ENCODE peak calls at places on chromosomes 4 and X, in ten cellular contexts. F, E, A, T, X, P, L, R, M and B are unnamed samples. For H3K4me1, the result is how much of the 10 kb centered on the place peaks cover.

GRCh38 chrX:41634284-41634683 is 54.5 kb upstream of the GPR34 start:
- DNase-seq in F (no peak), E (no peak), A (no peak), T (no peak), X (no peak), P (no peak), L (peak), R (no peak), M (no peak), B (no peak)

GRCh38 chr4:53694666-53695065 is 103.4 kb upstream of the LNX1 start:
- DNase-seq in F (no peak), E (no peak), A (peak), T (no peak), X (no peak), P (no peak), L (no peak), R (no peak), M (no peak), B (no peak)

GRCh38 chrX:124293810-124294209 is 38.6 kb upstream of the TEX13D start:
- DNase-seq in F (no peak), E (no peak), A (no peak), T (no peak), X (no peak), P (no peak), L (no peak), R (no peak), M (peak), B (no peak)

GRCh38 chr4:146654648-146654975 is 15.9 kb downstream of the POU4F2 start:
- DNase-seq in F (no peak), E (no peak), A (no peak), T (no peak), X (no peak), P (no peak), L (no peak), R (no peak), M (no peak), B (no peak)

GRCh38 chrX:48475295-48475694 is 704 bp upstream of the FTSJ1 start:
- DNase-seq in F (no peak), E (no peak), A (no peak), T (peak), X (peak), P (no peak), L (peak), R (no peak), M (no peak), B (no peak)

GRCh38 chr4:166594326-166594946 is 639.9 kb downstream of the SPOCK3 start:
- DNase-seq in F (peak), E (peak), A (peak), T (peak), X (peak), P (no peak), L (peak), R (no peak), M (peak), B (peak)

GRCh38 chr4:79044260-79044659 is 105.0 kb upstream of the PAQR3 start:
- DNase-seq in F (no peak), E (no peak), A (no peak), T (no peak), X (no peak), P (no peak), L (no peak), R (no peak), M (no peak), B (no peak)

GRCh38 chr4:179719766-179720470 is 2277.7 kb upstream of the AGA start:
- DNase-seq in F (no peak), E (no peak), A (no peak), T (no peak), X (no peak), P (no peak), L (no peak), R (no peak), M (no peak), B (no peak)

GRCh38 chrX:19599253-19599652 is 83.9 kb upstream of the MAP3K15 start:
- DNase-seq in F (no peak), E (no peak), A (no peak), T (no peak), X (no peak), P (no peak), L (no peak), R (no peak), M (no peak), B (no peak)

GRCh38 chrX:118562574-118563164 is 67.1 kb downstream of the DOCK11 start:
- DNase-seq in F (no peak), E (no peak), A (no peak), T (no peak), X (no peak), P (no peak), L (no peak), R (no peak), M (no peak), B (no peak)

GRCh38 chr4:38856524-38857337 is at the start of gene TLR6:
- DNase-seq in F (peak), E (peak), A (peak), T (peak), X (peak), P (peak), L (peak), R (no peak), M (peak), B (peak)

GRCh38 chr4:1984406-1985191 is 24.2 kb downstream of the NELFA start:
- DNase-seq in F (no peak), E (no peak), A (no peak), T (no peak), X (no peak), P (no peak), L (no peak), R (no peak), M (no peak), B (no peak)

GRCh38 chrX:39427492-39428289 is 626.4 kb downstream of the MID1IP1 start:
- DNase-seq in F (no peak), E (no peak), A (peak), T (no peak), X (no peak), P (no peak), L (no peak), R (no peak), M (peak), B (peak)

GRCh38 chr4:13700196-13701140 is 72.9 kb upstream of the BOD1L1 start:
- DNase-seq in F (no peak), E (no peak), A (peak), T (no peak), X (peak), P (no peak), L (no peak), R (no peak), M (peak), B (no peak)

GRCh38 chr4:574346-575161 is 1.5 kb downstream of the TMEM271 start:
- DNase-seq in F (no peak), E (no peak), A (no peak), T (no peak), X (no peak), P (no peak), L (no peak), R (no peak), M (no peak), B (no peak)

GRCh38 chr4:125316781-125317525 is 2.2 kb downstream of the FAT4 start:
- DNase-seq in F (peak), E (peak), A (peak), T (no peak), X (no peak), P (no peak), L (no peak), R (peak), M (no peak), B (peak)

GRCh38 chrX:40008841-40009461 is 88.8 kb downstream of the BCOR start:
- DNase-seq in F (no peak), E (peak), A (peak), T (no peak), X (no peak), P (no peak), L (peak), R (peak), M (no peak), B (peak)

GRCh38 chr4:104490096-104490769 is 4.5 kb downstream of the CXXC4 start:
- DNase-seq in F (no peak), E (peak), A (no peak), T (no peak), X (peak), P (no peak), L (peak), R (no peak), M (no peak), B (no peak)

GRCh38 chrX:71128166-71128833 is 9.9 kb downstream of the MED12 start:
- DNase-seq in F (no peak), E (no peak), A (peak), T (no peak), X (no peak), P (no peak), L (no peak), R (no peak), M (no peak), B (no peak)

GRCh38 chr4:17510582-17510981 is 1.3 kb downstream of the QDPR start:
- DNase-seq in F (no peak), E (no peak), A (no peak), T (no peak), X (no peak), P (no peak), L (no peak), R (no peak), M (no peak), B (no peak)

GRCh38 chr4:174260099-174260498 is 23.4 kb downstream of the FBXO8 start:
- DNase-seq in F (no peak), E (no peak), A (peak), T (no peak), X (peak), P (no peak), L (no peak), R (no peak), M (no peak), B (peak)

GRCh38 chrX:149818652-149819051 is 36.9 kb downstream of the MAGEA9 start:
- DNase-seq in F (no peak), E (no peak), A (no peak), T (no peak), X (no peak), P (no peak), L (no peak), R (no peak), M (no peak), B (no peak)

GRCh38 chr4:169492436-169493163 is 119.8 kb downstream of the NEK1 start:
- DNase-seq in F (peak), E (peak), A (peak), T (peak), X (peak), P (no peak), L (peak), R (no peak), M (peak), B (peak)

GRCh38 chr4:123813901-123814300 is 417.3 kb downstream of the SPRY1 start:
- DNase-seq in F (no peak), E (no peak), A (no peak), T (no peak), X (no peak), P (no peak), L (no peak), R (no peak), M (no peak), B (no peak)

GRCh38 chr4:108141213-108142045 is 27.3 kb downstream of the LEF1 start:
- DNase-seq in F (no peak), E (no peak), A (no peak), T (no peak), X (no peak), P (no peak), L (no peak), R (no peak), M (no peak), B (no peak)

GRCh38 chr4:17335371-17335770 is 176.5 kb downstream of the QDPR start:
- DNase-seq in F (no peak), E (no peak), A (no peak), T (no peak), X (no peak), P (peak), L (no peak), R (no peak), M (no peak), B (no peak)

GRCh38 chr4:154314248-154314647 is 177.4 kb downstream of the DCHS2 start:
- DNase-seq in F (no peak), E (no peak), A (peak), T (no peak), X (peak), P (no peak), L (no peak), R (no peak), M (peak), B (peak)

GRCh38 chr4:123623611-123624010 is 227.0 kb downstream of the SPRY1 start:
- DNase-seq in F (no peak), E (no peak), A (no peak), T (no peak), X (no peak), P (no peak), L (no peak), R (no peak), M (no peak), B (no peak)

GRCh38 chr4:128974203-128974602 is 119.1 kb downstream of the SCLT1 start:
- DNase-seq in F (no peak), E (no peak), A (no peak), T (no peak), X (no peak), P (no peak), L (no peak), R (no peak), M (no peak), B (no peak)

DNA sequence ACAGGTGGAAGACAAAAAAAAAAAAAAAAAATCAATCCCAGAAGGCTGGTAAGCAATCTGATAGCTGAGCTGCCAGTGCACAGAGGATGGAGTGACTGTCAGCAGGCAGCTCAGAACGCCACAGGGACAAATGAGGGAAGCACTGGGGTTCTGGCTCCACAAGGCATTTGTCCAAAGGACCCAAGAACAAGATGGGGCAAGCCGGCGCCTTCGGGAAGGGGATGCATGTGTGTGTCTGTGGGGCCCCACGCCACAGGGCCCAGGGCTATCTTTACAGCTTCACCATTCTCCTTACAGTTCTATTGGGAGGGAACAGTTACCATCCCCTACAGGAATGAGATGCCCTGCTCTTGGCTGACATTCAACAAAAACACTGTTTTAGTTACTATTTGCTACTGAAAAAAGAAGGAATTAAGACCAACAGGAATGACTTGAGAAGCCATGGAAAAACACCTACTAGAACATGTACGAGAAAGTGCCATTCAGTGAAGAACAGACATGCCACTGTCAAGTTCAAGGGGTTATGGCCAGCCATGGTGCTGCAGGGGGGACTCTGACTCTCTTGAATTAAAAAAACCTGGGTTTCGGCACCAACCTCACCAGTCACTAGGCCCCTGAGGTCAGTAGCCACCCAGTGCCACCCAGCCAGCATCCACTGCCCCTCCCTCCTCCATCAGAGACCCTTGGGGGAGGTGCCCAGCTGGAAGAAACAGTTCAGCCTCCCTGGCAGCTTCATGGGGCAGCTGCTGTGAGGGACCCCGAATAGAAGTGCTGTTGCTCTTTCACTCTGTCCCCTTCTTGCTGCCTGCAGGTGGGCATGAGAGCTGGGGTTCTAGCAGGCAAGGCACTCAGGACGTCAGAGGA is 18.5 kb downstream of the WDR1 start:
- DNase-seq in F (no peak), E (no peak), A (peak), T (no peak), X (no peak), P (no peak), L (no peak), R (no peak), M (no peak), B (no peak)
- H3K4me1 ChIP-seq in F (under half), E (under half), A (half or more), T (under half), X (under half), P (half or more), L (under half), R (under half), M (under half), B (under half)

GRCh38 chr4:86840858-86841257 is 8.3 kb downstream of the SLC10A6 start:
- DNase-seq in F (no peak), E (no peak), A (peak), T (no peak), X (no peak), P (no peak), L (no peak), R (no peak), M (no peak), B (no peak)
- H3K4me1 ChIP-seq in F (under half), E (under half), A (under half), T (under half), X (under half), P (under half), L (under half), R (under half), M (under half), B (under half)

GRCh38 chr4:121113680-121114079 is 41.3 kb upstream of the NDNF start:
- DNase-seq in F (no peak), E (no peak), A (no peak), T (no peak), X (no peak), P (no peak), L (no peak), R (no peak), M (no peak), B (no peak)
- H3K4me1 ChIP-seq in F (under half), E (under half), A (under half), T (under half), X (under half), P (under half), L (under half), R (under half), M (under half), B (under half)

GRCh38 chr4:94483895-94484294 is 32.2 kb downstream of the PDLIM5 start:
- DNase-seq in F (no peak), E (no peak), A (no peak), T (no peak), X (peak), P (no peak), L (no peak), R (no peak), M (no peak), B (no peak)
- H3K4me1 ChIP-seq in F (under half), E (under half), A (under half), T (under half), X (under half), P (under half), L (under half), R (under half), M (under half), B (under half)

DNA sequence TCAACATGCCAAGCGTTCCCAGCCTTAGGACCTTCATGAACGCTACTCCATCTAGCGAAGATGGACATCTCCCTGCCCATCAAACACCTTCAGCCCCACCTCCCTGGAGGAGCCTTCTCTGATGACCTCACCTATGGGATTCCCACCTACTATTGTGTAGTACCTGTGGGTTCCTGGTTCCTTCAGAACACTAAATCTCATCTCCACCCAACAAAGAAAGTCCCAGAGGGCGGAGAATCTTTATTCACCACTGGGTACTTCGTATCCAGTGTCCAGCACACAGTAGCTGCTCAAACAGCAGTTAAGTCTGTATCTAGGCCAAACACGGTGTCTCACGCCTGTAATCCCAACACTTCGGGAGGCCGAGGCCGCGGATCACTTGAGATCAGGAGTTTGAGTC is 10.1 kb downstream of the RBM47 start:
- DNase-seq in F (no peak), E (no peak), A (no peak), T (no peak), X (no peak), P (no peak), L (no peak), R (no peak), M (no peak), B (no peak)
- H3K4me1 ChIP-seq in F (under half), E (under half), A (under half), T (under half), X (under half), P (under half), L (under half), R (under half), M (under half), B (under half)

DNA sequence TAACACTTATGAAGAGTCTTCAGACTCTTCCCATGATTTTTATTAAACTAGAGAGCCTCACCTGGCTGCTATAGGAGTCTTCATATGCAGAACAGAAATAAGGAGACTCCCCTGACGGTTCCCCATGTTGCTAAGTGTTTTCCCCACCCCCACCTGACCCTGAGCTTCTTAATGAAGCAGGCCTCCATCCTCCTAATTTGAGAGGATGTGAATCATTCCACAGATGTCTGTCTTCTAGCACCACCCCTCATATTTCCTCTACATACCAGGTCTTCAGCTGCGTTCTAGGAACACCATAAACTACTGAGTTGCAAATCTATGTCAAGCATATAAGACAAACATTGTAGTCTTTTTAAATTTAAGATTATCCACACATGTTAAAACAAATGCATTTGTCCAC is 36.9 kb downstream of the RP2 start:
- DNase-seq in F (no peak), E (no peak), A (no peak), T (no peak), X (no peak), P (no peak), L (no peak), R (no peak), M (no peak), B (no peak)
- H3K4me1 ChIP-seq in F (under half), E (under half), A (under half), T (under half), X (under half), P (under half), L (under half), R (under half), M (under half), B (under half)

DNA sequence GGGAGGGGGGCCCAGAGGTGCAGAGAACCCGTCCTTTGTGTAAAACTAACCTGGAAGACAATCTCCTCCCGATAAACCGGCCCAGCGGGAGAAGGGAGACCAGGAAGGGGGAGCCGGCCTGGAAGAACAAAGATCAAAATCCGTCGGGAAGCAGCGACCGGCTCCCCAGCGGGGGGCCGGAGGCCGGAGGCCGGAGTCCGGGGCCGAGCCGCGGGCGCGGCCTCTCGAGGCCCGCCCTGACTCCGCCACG is 552 bp downstream of the ZDHHC9 start:
- DNase-seq in F (no peak), E (peak), A (no peak), T (no peak), X (no peak), P (no peak), L (no peak), R (no peak), M (no peak), B (peak)
- H3K4me1 ChIP-seq in F (under half), E (under half), A (under half), T (under half), X (under half), P (under half), L (under half), R (under half), M (under half), B (under half)

GRCh38 chr4:147830102-147830463 is 98.2 kb downstream of the ARHGAP10 start:
- DNase-seq in F (no peak), E (no peak), A (no peak), T (no peak), X (no peak), P (no peak), L (no peak), R (no peak), M (no peak), B (no peak)
- H3K4me1 ChIP-seq in F (under half), E (under half), A (under half), T (under half), X (under half), P (under half), L (under half), R (under half), M (under half), B (under half)

GRCh38 chrX:33178690-33179089 is 32.7 kb downstream of the DMD start:
- DNase-seq in F (no peak), E (no peak), A (no peak), T (no peak), X (no peak), P (no peak), L (no peak), R (no peak), M (no peak), B (no peak)
- H3K4me1 ChIP-seq in F (under half), E (under half), A (under half), T (under half), X (under half), P (under half), L (under half), R (under half), M (under half), B (under half)